ENCODE peak calls at places on chromosomes 6 and 20, in ten cellular contexts. F is AG09309; S is kidney epithelial cell; K is BJ; U is A673; Q is uterus; D is CD8-positive, alpha-beta T cell; Z is ovary; T is IMR-90; V is A549. A is an unnamed sample.

GRCh38 chr20:53929399-53929798 is 141.0 kb downstream of the BCAS1 start:
- DNase-seq in K (no peak), U (no peak), V (no peak), T (no peak), S (no peak), F (no peak), D (no peak), Q (no peak), Z (no peak), A (no peak)

GRCh38 chr6:35483490-35483889 is 13.4 kb downstream of the TEAD3 start:
- DNase-seq in T (no peak), F (no peak), U (no peak), Q (no peak), K (no peak), S (no peak), Z (no peak), V (no peak), D (no peak), A (no peak)

GRCh38 chr6:88167625-88167937 is 1.4 kb upstream of the CNR1 start:
- DNase-seq in F (no peak), U (no peak), D (no peak), T (no peak), V (no peak), K (no peak), S (no peak), Q (no peak), Z (no peak), A (no peak)

GRCh38 chr6:1390071-1390804 is 862 bp downstream of the FOXF2 start:
- DNase-seq in T (peak), Q (no peak), F (peak), Z (no peak), K (no peak), U (peak), D (no peak), V (no peak), S (peak), A (no peak)

GRCh38 chr6:44067073-44067759 is 60.0 kb downstream of the MRPL14 start:
- DNase-seq in Q (no peak), S (no peak), T (peak), D (no peak), K (no peak), U (no peak), Z (no peak), F (no peak), V (no peak), A (no peak)

GRCh38 chr6:79070206-79070825 is 7.7 kb downstream of the PHIP start:
- DNase-seq in Q (no peak), V (no peak), T (peak), F (no peak), K (no peak), S (no peak), Z (no peak), D (no peak), U (no peak), A (no peak)

GRCh38 chr6:31930962-31931361 is 3.4 kb downstream of the C2 start:
- DNase-seq in Z (no peak), U (no peak), Q (no peak), V (no peak), D (no peak), F (no peak), K (no peak), T (no peak), S (no peak), A (no peak)

GRCh38 chr6:25629202-25629584 is 22.8 kb upstream of the SCGN start:
- DNase-seq in T (no peak), S (no peak), Z (no peak), Q (no peak), U (peak), V (no peak), K (no peak), D (no peak), F (no peak), A (no peak)

GRCh38 chr6:74284266-74284665 is 588.3 kb downstream of the CD109 start:
- DNase-seq in T (peak), F (no peak), Q (no peak), K (no peak), S (no peak), U (no peak), V (no peak), D (no peak), Z (no peak), A (no peak)

GRCh38 chr20:2236266-2236665 is 59.5 kb upstream of the TGM3 start:
- DNase-seq in T (peak), Q (no peak), V (peak), F (no peak), Z (no peak), K (no peak), U (no peak), S (no peak), D (no peak), A (no peak)

GRCh38 chr6:144447487-144447886 is 162.4 kb downstream of the UTRN start:
- DNase-seq in Z (no peak), S (no peak), D (no peak), U (no peak), Q (no peak), T (peak), K (peak), V (no peak), F (no peak), A (no peak)

GRCh38 chr6:169881398-169881797 is 130.0 kb downstream of the ERMARD start:
- DNase-seq in K (no peak), V (no peak), D (no peak), Q (no peak), F (no peak), Z (peak), U (no peak), T (no peak), S (no peak), A (no peak)

GRCh38 chr6:169885131-169885530 is 133.7 kb downstream of the ERMARD start:
- DNase-seq in T (no peak), Q (no peak), K (no peak), V (no peak), Z (no peak), D (no peak), S (no peak), U (no peak), F (no peak), A (no peak)

GRCh38 chr6:169881976-169882375 is 130.6 kb downstream of the ERMARD start:
- DNase-seq in F (no peak), U (no peak), T (no peak), D (no peak), K (no peak), Q (no peak), V (no peak), S (no peak), Z (peak), A (no peak)

GRCh38 chr6:169884158-169884557 is 132.7 kb downstream of the ERMARD start:
- DNase-seq in K (no peak), V (no peak), Q (no peak), F (no peak), S (no peak), T (no peak), Z (peak), D (no peak), U (no peak), A (no peak)

DNA sequence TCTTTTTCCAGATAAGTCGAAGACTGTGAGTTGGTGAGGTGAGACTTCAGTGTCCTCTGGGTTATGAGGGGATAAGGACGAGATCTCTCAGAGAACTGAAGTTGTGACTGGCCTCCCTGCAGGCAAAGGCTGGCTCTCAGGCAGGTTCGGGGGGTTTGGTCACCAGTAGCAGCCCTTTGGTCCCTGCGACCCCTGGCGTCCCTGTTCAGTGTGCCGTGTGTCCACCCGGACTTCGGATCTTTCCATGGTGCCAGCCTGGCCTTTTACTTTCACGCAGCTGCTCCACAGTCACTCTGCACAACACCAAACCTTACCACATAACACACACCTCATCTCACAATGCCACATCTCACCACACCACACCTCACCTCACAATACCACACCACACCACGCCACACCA is 131.9 kb downstream of the ERMARD start:
- DNase-seq in F (no peak), T (no peak), Z (peak), D (no peak), K (no peak), V (no peak), S (no peak), Q (no peak), U (no peak), A (no peak)
- TF ChIP-seq CTCF in F (no peak), T (no peak), Z (no peak), D (no peak), K (no peak), V (no peak), S (no peak), Q (no peak), U (no peak), A (no peak)

DNA sequence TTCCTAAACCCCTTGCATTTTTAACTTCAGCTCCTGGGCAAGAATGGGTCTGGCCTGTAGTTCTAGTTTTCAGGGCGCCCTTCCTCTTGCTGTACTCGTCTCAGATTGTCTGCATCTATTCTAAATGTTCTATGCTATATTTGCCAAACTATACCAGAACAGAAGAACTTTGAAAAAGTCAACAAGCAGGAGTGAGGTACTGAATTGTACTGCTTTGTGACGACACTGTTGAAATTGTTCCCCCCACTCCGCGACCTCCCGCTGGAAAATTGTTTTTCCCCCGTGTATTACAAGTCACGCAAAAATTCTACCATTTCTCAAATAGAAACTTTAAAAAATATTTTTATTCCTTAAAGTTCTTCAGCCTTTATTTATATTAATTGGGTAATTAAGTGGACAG is 73.9 kb downstream of the CBFA2T2 start:
- DNase-seq in Z (no peak), K (no peak), T (no peak), V (no peak), D (no peak), F (no peak), S (no peak), Q (no peak), U (no peak), A (no peak)
- H3K4me3 ChIP-seq in Z (no peak), K (no peak), T (no peak), V (no peak), D (no peak), F (no peak), S (no peak), Q (no peak), U (no peak), A (no peak)

DNA sequence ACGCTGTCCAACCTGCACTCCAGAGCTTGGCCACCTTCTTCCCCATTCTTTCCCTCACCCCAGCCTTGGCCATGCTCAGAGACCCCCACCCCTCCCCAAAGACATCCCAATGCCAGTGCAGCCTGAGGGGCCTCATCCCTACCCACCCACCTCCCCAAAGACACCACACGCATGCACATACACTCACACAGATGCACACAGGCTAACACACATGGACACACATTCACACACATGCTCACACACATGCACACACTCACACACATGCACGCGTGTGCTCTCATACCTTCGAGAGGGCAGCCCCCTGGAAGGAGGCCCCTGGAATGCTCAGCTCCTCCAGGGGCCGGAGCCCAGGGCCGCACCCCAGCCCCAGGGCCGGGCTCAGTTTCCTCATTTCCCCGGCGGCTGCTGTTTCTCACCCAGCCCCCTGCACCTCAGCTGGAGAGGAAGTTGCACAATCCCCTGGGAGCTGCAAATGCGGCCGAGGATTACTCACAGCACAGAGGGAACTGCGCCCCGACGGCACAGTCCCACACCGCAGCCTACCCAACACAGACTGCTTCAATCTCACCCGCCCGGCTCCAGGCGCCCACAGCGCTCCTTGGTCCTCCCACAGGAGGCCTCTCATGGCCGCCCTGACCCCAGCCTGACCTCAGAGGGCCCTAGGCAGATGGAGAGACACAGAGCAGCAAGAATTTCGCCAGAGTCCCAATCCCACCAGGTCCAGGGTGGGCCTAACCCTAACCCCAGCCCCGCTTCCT is 12.1 kb downstream of the TFEB start:
- DNase-seq in Q (peak), Z (no peak), S (no peak), K (peak), D (no peak), V (peak), F (peak), T (peak), U (peak), A (peak)
- TF ChIP-seq CTCF in Q (no peak), Z (no peak), S (no peak), K (peak), D (no peak), V (no peak), F (no peak), T (peak), U (no peak), A (peak)

DNA sequence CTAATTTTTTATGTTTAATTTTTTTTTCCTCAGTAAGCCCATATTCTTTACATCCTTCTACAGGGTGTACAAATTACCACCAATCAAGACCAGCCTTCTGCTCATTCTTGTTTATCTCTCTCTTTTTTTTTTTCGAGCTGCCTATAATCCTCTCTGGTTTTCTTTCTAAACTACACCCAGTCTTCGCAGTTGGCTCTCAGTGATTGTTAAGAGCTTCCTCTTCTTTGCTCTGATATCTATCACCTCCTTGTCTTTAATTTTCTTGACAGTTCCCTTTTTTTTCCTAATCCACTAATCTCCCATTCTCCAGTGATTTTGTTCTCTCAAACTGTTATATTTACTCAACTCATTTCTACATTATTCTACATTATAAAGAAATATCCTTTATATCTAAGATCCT is 38.5 kb upstream of the PTPRK start:
- DNase-seq in F (no peak), S (no peak), Z (no peak), T (no peak), K (no peak), Q (no peak), D (no peak), U (no peak), V (no peak), A (no peak)
- H3K4me3 ChIP-seq in F (no peak), S (no peak), Z (no peak), T (no peak), K (no peak), Q (no peak), D (no peak), U (no peak), V (no peak), A (no peak)

GRCh38 chr20:32523613-32524218 is 61.4 kb downstream of the NOL4L start:
- DNase-seq in V (no peak), K (no peak), Q (no peak), D (no peak), S (no peak), T (no peak), U (no peak), Z (no peak), F (no peak), A (no peak)

GRCh38 chr20:32522525-32522774 is 62.7 kb downstream of the NOL4L start:
- DNase-seq in F (no peak), K (no peak), Q (no peak), T (no peak), Z (no peak), U (no peak), S (no peak), D (no peak), V (no peak), A (no peak)

GRCh38 chr20:32522775-32523612 is 62.1 kb downstream of the NOL4L start:
- DNase-seq in K (no peak), F (no peak), Z (no peak), Q (no peak), D (no peak), V (no peak), U (no peak), T (peak), S (no peak), A (no peak)

GRCh38 chr20:32520927-32521203 is 64.3 kb downstream of the NOL4L start:
- DNase-seq in Z (no peak), V (no peak), T (no peak), Q (no peak), F (no peak), U (no peak), K (no peak), S (no peak), D (no peak), A (no peak)

GRCh38 chr20:32521780-32522524 is 63.2 kb downstream of the NOL4L start:
- DNase-seq in K (no peak), S (no peak), Z (peak), T (peak), Q (peak), F (no peak), U (peak), D (no peak), V (peak), A (no peak)
- TF ChIP-seq CTCF in K (peak), S (peak), Z (peak), T (peak), Q (peak), F (peak), U (peak), D (peak), V (peak), A (peak)

A was measured in AG04449.